ENCODE peak calls at places on chromosomes 3 and 15, in seven cellular contexts. G, A, K, Y, M, N and T are unnamed samples.
A peak's percentile ranks its signal among the peaks of the same experiment; 100 is the strongest.

GRCh38 chr15:92958105-92958504 is 58.0 kb downstream of the CHD2 start:
- DNase-seq in G (no peak), A (peak; percentile 75), K (no peak), Y (no peak), M (peak; percentile 81), N (peak; percentile 55), T (peak; percentile 60)

GRCh38 chr3:142779591-142779990 is 55.8 kb downstream of the TRPC1 start:
- DNase-seq in G (no peak), A (no peak), K (no peak), Y (no peak), M (peak; percentile 30), N (no peak), T (peak; percentile 45)

GRCh38 chr3:119485563-119485962 is 12.8 kb upstream of the TIMMDC1 start:
- DNase-seq in G (no peak), A (no peak), K (no peak), Y (no peak), M (no peak), N (no peak), T (no peak)

GRCh38 chr3:187987919-187988318 is 166.0 kb upstream of the LPP start:
- DNase-seq in G (peak; percentile 50), A (no peak), K (no peak), Y (no peak), M (no peak), N (peak; percentile 69), T (no peak)

GRCh38 chr3:193777524-193777923 is 184.5 kb downstream of the OPA1 start:
- DNase-seq in G (no peak), A (no peak), K (no peak), Y (no peak), M (no peak), N (no peak), T (no peak)

GRCh38 chr3:29537889-29538609 is 257.2 kb downstream of the RBMS3 start:
- DNase-seq in G (no peak), A (no peak), K (no peak), Y (no peak), M (no peak), N (no peak), T (peak; percentile 26)

GRCh38 chr3:18716101-18716500 is 291.0 kb upstream of the SATB1 start:
- DNase-seq in G (no peak), A (no peak), K (no peak), Y (no peak), M (no peak), N (no peak), T (no peak)

GRCh38 chr3:182618085-182618732 is 175.1 kb upstream of the ATP11B start:
- DNase-seq in G (no peak), A (peak; percentile 67), K (peak; percentile 5), Y (no peak), M (peak; percentile 9), N (no peak), T (peak; percentile 12)

GRCh38 chr15:43776718-43777292 is at the start of gene ELL3:
- DNase-seq in G (peak; percentile 73), A (peak; percentile 90), K (peak; percentile 88), Y (peak; percentile 83), M (peak; percentile 63), N (peak; percentile 43), T (peak; percentile 88)

GRCh38 chr3:5638550-5638949 is 451.0 kb downstream of the EDEM1 start:
- DNase-seq in G (no peak), A (no peak), K (no peak), Y (no peak), M (no peak), N (no peak), T (no peak)

GRCh38 chr3:197466586-197467399 is 89.0 kb downstream of the BDH1 start:
- DNase-seq in G (no peak), A (peak; percentile 59), K (no peak), Y (no peak), M (peak; percentile 81), N (no peak), T (peak; percentile 87)

GRCh38 chr3:169660709-169661566 is 2.6 kb downstream of the MECOM start:
- DNase-seq in G (no peak), A (no peak), K (peak; percentile 51), Y (no peak), M (peak; percentile 38), N (no peak), T (peak; percentile 50)

GRCh38 chr3:138469869-138470268 is 35.5 kb downstream of the ESYT3 start:
- DNase-seq in G (no peak), A (no peak), K (no peak), Y (no peak), M (no peak), N (no peak), T (no peak)

GRCh38 chr3:112519424-112520001 is 20.2 kb upstream of the BTLA start:
- DNase-seq in G (no peak), A (peak; percentile 73), K (peak; percentile 18), Y (peak; percentile 60), M (peak; percentile 81), N (no peak), T (peak; percentile 79)

GRCh38 chr15:31607656-31608055 is 281.0 kb downstream of the KLF13 start:
- DNase-seq in G (no peak), A (peak; percentile 62), K (no peak), Y (no peak), M (no peak), N (no peak), T (peak; percentile 17)